ENCODE peak calls at places on chromosomes 3 and 15, in ten cellular contexts. N is cardiac fibroblast, U is GM20000, J is foreskin keratinocyte, P is nephron progenitor cell, H is AG04449, Z is thoracic aorta, X is astrocyte of the spinal cord, W is IMR-90, B is right atrium auricular region. T is an unnamed sample.

GRCh38 chr3:33315826-33316225 is 38.6 kb downstream of the FBXL2 start:
- DNase-seq in N (peak), U (no peak), J (peak), P (no peak), H (no peak), Z (no peak), X (peak), W (peak), B (no peak), T (no peak)

GRCh38 chr15:85607141-85607806 is 187.5 kb downstream of the KLHL25 start:
- DNase-seq in N (no peak), U (no peak), J (no peak), P (no peak), H (no peak), Z (no peak), X (peak), W (peak), B (no peak), T (no peak)

GRCh38 chr3:61736506-61736905 is 175.1 kb downstream of the PTPRG start:
- DNase-seq in N (no peak), U (no peak), J (peak), P (no peak), H (no peak), Z (no peak), X (no peak), W (peak), B (no peak), T (no peak)

GRCh38 chr15:78055923-78056713 is 21.4 kb downstream of the TBC1D2B start:
- DNase-seq in N (no peak), U (no peak), J (peak), P (no peak), H (no peak), Z (no peak), X (no peak), W (no peak), B (no peak), T (no peak)

GRCh38 chr3:121545564-121546455 is at the start of gene POLQ:
- DNase-seq in N (peak), U (peak), J (peak), P (peak), H (peak), Z (peak), X (peak), W (peak), B (peak), T (peak)

GRCh38 chr3:6516143-6516542 is 344.8 kb upstream of the GRM7 start:
- DNase-seq in N (no peak), U (no peak), J (no peak), P (no peak), H (no peak), Z (no peak), X (no peak), W (no peak), B (no peak), T (no peak)

GRCh38 chr15:77060560-77060959 is 10.3 kb downstream of the TSPAN3 start:
- DNase-seq in N (peak), U (no peak), J (no peak), P (no peak), H (no peak), Z (no peak), X (peak), W (peak), B (no peak), T (no peak)

GRCh38 chr15:81160312-81161214 is 26.5 kb downstream of the CFAP161 start:
- DNase-seq in N (peak), U (no peak), J (peak), P (no peak), H (no peak), Z (no peak), X (peak), W (peak), B (peak), T (no peak)

GRCh38 chr3:40043444-40043755 is 234.0 kb downstream of the MYRIP start:
- DNase-seq in N (peak), U (no peak), J (peak), P (no peak), H (no peak), Z (no peak), X (peak), W (no peak), B (no peak), T (no peak)

GRCh38 chr15:36622247-36622795 is 42.9 kb downstream of the CDIN1 start:
- DNase-seq in N (no peak), U (no peak), J (no peak), P (no peak), H (no peak), Z (no peak), X (no peak), W (no peak), B (no peak), T (no peak)

GRCh38 chr3:47365213-47366153 is 15.3 kb upstream of the PTPN23 start:
- DNase-seq in N (peak), U (no peak), J (peak), P (no peak), H (peak), Z (no peak), X (peak), W (peak), B (no peak), T (no peak)

GRCh38 chr3:74273091-74273490 is 341.4 kb downstream of the CNTN3 start:
- DNase-seq in N (peak), U (no peak), J (no peak), P (no peak), H (no peak), Z (no peak), X (no peak), W (peak), B (no peak), T (no peak)

GRCh38 chr15:84817461-84818081 is 415 bp downstream of the ALPK3 start:
- DNase-seq in N (no peak), U (no peak), J (no peak), P (peak), H (no peak), Z (no peak), X (no peak), W (no peak), B (no peak), T (peak)

GRCh38 chr15:99703603-99704443 is 29.4 kb downstream of the LYSMD4 start:
- DNase-seq in N (peak), U (peak), J (peak), P (no peak), H (no peak), Z (no peak), X (peak), W (peak), B (no peak), T (no peak)

GRCh38 chr3:133886031-133886722 is 9.5 kb downstream of the RAB6B start:
- DNase-seq in N (no peak), U (no peak), J (no peak), P (no peak), H (no peak), Z (no peak), X (no peak), W (no peak), B (peak), T (no peak)

GRCh38 chr15:81163961-81164800 is 30.1 kb downstream of the CFAP161 start:
- DNase-seq in N (peak), U (no peak), J (peak), P (no peak), H (peak), Z (no peak), X (peak), W (peak), B (no peak), T (no peak)

GRCh38 chr3:50639055-50639494 is 22.1 kb downstream of the MAPKAPK3 start:
- DNase-seq in N (peak), U (no peak), J (peak), P (no peak), H (no peak), Z (no peak), X (peak), W (peak), B (no peak), T (no peak)

GRCh38 chr15:38864827-38865604 is 300.4 kb upstream of the RASGRP1 start:
- DNase-seq in N (peak), U (no peak), J (no peak), P (no peak), H (peak), Z (no peak), X (peak), W (peak), B (peak), T (no peak)

GRCh38 chr3:194512895-194513601 is 26.2 kb upstream of the ATP13A3 start:
- DNase-seq in N (peak), U (no peak), J (no peak), P (no peak), H (no peak), Z (no peak), X (no peak), W (no peak), B (no peak), T (no peak)

GRCh38 chr15:37134699-37135131 is 34.4 kb upstream of the MEIS2 start:
- DNase-seq in N (peak), U (no peak), J (no peak), P (no peak), H (no peak), Z (no peak), X (peak), W (peak), B (no peak), T (no peak)

GRCh38 chr3:171962137-171962720 is 77.1 kb upstream of the FNDC3B start:
- DNase-seq in N (no peak), U (no peak), J (no peak), P (no peak), H (no peak), Z (no peak), X (no peak), W (no peak), B (no peak), T (no peak)

GRCh38 chr3:112319516-112320276 is 13.3 kb upstream of the CD200 start:
- DNase-seq in N (no peak), U (no peak), J (peak), P (no peak), H (no peak), Z (no peak), X (no peak), W (no peak), B (no peak), T (no peak)

GRCh38 chr3:151328298-151329036 is 882 bp downstream of the P2RY13 start:
- DNase-seq in N (peak), U (no peak), J (no peak), P (no peak), H (no peak), Z (no peak), X (no peak), W (no peak), B (no peak), T (no peak)

GRCh38 chr3:134368751-134369105 is 5.5 kb downstream of the AMOTL2 start:
- DNase-seq in N (no peak), U (no peak), J (no peak), P (no peak), H (no peak), Z (no peak), X (no peak), W (no peak), B (no peak), T (no peak)

GRCh38 chr3:23623841-23624240 is 181.9 kb upstream of the UBE2E1 start:
- DNase-seq in N (peak), U (no peak), J (no peak), P (no peak), H (no peak), Z (no peak), X (peak), W (peak), B (no peak), T (no peak)

GRCh38 chr3:170023165-170023564 is 14.6 kb upstream of the GPR160 start:
- DNase-seq in N (no peak), U (no peak), J (no peak), P (no peak), H (no peak), Z (no peak), X (no peak), W (no peak), B (no peak), T (no peak)

GRCh38 chr15:44193651-44194396 is 1.2 kb downstream of the FRMD5 start:
- DNase-seq in N (peak), U (peak), J (peak), P (peak), H (no peak), Z (no peak), X (peak), W (peak), B (no peak), T (no peak)

GRCh38 chr3:57006048-57006709 is 54.3 kb upstream of the SPATA12 start:
- DNase-seq in N (no peak), U (no peak), J (peak), P (peak), H (no peak), Z (no peak), X (no peak), W (no peak), B (no peak), T (no peak)

GRCh38 chr3:11328196-11328945 is 56.2 kb downstream of the ATG7 start:
- DNase-seq in N (no peak), U (no peak), J (no peak), P (no peak), H (no peak), Z (no peak), X (no peak), W (no peak), B (no peak), T (no peak)

GRCh38 chr3:125129512-125129962 is 73.7 kb upstream of the HEG1 start:
- DNase-seq in N (peak), U (no peak), J (peak), P (no peak), H (peak), Z (peak), X (peak), W (peak), B (no peak), T (no peak)

GRCh38 chr3:158742861-158743260 is 10.6 kb upstream of the RARRES1 start:
- DNase-seq in N (peak), U (no peak), J (no peak), P (no peak), H (no peak), Z (no peak), X (peak), W (peak), B (no peak), T (no peak)

GRCh38 chr3:169846458-169847193 is 23.1 kb downstream of the LRRC31 start:
- DNase-seq in N (peak), U (peak), J (peak), P (no peak), H (no peak), Z (no peak), X (peak), W (peak), B (no peak), T (no peak)

GRCh38 chr3:57026918-57027317 is 33.5 kb upstream of the SPATA12 start:
- DNase-seq in N (peak), U (no peak), J (peak), P (no peak), H (no peak), Z (no peak), X (no peak), W (peak), B (no peak), T (no peak)

GRCh38 chr15:57777034-57777433 is 70.5 kb downstream of the POLR2M start:
- DNase-seq in N (no peak), U (no peak), J (no peak), P (no peak), H (no peak), Z (no peak), X (no peak), W (no peak), B (no peak), T (no peak)

GRCh38 chr3:42855219-42855546 is 20.5 kb downstream of the CYP8B1 start:
- DNase-seq in N (no peak), U (no peak), J (no peak), P (no peak), H (no peak), Z (no peak), X (no peak), W (no peak), B (no peak), T (no peak)

GRCh38 chr3:12413721-12414255 is 70.5 kb upstream of the TSEN2 start:
- DNase-seq in N (no peak), U (no peak), J (no peak), P (no peak), H (no peak), Z (no peak), X (no peak), W (no peak), B (no peak), T (no peak)

DNA sequence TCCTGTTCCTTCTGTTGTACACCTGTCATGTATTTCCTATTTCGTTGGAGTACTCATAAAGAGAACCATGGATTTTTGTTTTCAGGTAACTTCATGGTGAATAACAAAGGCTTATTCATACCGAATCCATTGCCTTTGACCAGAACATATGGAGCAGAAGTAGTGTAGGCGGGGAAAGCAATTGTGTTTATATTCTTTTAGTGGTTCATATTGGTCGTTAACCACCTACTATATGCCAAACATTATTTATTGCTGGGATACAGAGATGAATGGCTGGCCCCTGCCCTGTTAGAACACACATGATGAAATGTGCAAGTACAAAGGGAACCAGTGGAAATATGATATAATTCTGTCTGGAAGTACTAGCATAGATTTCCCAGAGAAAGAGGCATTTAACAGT is 9.8 kb downstream of the RPUSD2 start:
- DNase-seq in N (no peak), U (no peak), J (no peak), P (no peak), H (no peak), Z (no peak), X (no peak), W (no peak), B (no peak), T (no peak)
- TF ChIP-seq CTCF in N (no peak), U (no peak), J (no peak), P (no peak), H (no peak), Z (no peak), X (no peak), W (no peak), B (no peak), T (no peak)

DNA sequence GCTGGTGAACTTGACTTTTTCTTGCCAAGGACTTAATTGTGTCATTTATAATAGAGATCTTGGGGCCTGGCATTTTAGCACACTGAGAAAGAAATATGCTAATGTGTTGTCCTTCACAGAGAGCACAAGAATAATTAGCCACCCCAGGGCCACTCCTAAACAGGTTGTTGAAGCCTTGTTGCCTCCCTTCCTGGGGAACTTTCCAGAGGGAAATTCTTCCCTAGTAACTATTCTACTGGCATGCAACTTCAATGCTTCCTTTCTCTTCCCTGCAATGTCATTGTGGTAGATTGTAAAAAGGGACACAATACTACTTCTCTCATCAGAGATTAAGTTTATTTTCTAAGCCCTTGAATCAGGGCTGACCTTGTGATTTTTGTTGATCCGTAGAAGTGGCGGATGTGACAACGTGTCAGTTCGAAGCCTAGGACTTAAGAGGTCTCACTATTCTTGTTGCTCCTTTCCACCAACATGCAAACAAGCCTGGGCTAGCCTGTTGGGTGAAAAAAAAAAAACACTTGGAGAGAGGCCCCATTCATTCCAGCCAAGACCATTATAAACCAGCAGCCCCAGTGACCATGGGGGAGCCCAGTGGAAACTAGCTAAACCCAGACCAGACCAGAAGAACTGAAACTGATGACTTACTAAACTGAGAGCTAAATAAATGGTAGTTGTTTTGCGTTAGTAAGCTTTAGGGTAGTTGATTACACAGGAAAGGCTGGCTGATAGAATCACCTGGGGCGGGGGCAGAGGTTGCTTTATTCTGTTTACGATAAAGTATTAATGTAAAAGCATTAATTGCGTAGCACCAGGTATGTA is 287.2 kb downstream of the SHQ1 start:
- DNase-seq in N (no peak), U (no peak), J (peak), P (no peak), H (no peak), Z (no peak), X (no peak), W (no peak), B (no peak), T (no peak)
- TF ChIP-seq CTCF in N (no peak), U (no peak), J (no peak), P (no peak), H (no peak), Z (no peak), X (no peak), W (no peak), B (no peak), T (no peak)

GRCh38 chr3:59064276-59064675 is 14.5 kb upstream of the CFAP20DC start:
- DNase-seq in N (no peak), U (no peak), J (no peak), P (no peak), H (no peak), Z (no peak), X (no peak), W (no peak), B (no peak), T (no peak)
- TF ChIP-seq CTCF in N (no peak), U (no peak), J (peak), P (no peak), H (no peak), Z (no peak), X (peak), W (no peak), B (no peak), T (no peak)

GRCh38 chr3:138567403-138567802 is 26.7 kb downstream of the CEP70 start:
- DNase-seq in N (no peak), U (no peak), J (no peak), P (no peak), H (no peak), Z (no peak), X (no peak), W (no peak), B (no peak), T (no peak)
- TF ChIP-seq CTCF in N (no peak), U (no peak), J (peak), P (no peak), H (no peak), Z (no peak), X (no peak), W (no peak), B (no peak), T (peak)

GRCh38 chr3:180624714-180625113 is 22.8 kb downstream of the TTC14 start:
- DNase-seq in N (no peak), U (peak), J (no peak), P (no peak), H (no peak), Z (no peak), X (no peak), W (no peak), B (no peak), T (no peak)

GRCh38 chr3:180631317-180631716 is 29.4 kb downstream of the TTC14 start:
- DNase-seq in N (no peak), U (no peak), J (no peak), P (no peak), H (no peak), Z (no peak), X (no peak), W (no peak), B (no peak), T (no peak)

GRCh38 chr3:180630360-180630759 is 28.4 kb downstream of the TTC14 start:
- DNase-seq in N (no peak), U (no peak), J (peak), P (no peak), H (no peak), Z (no peak), X (no peak), W (no peak), B (no peak), T (no peak)

GRCh38 chr3:180626844-180627243 is 24.9 kb downstream of the TTC14 start:
- DNase-seq in N (no peak), U (peak), J (no peak), P (no peak), H (no peak), Z (no peak), X (no peak), W (no peak), B (no peak), T (no peak)
- TF ChIP-seq CTCF in N (no peak), U (no peak), J (no peak), P (no peak), H (no peak), Z (no peak), X (no peak), W (no peak), B (no peak), T (no peak)

GRCh38 chr15:33309602-33310276 is 1.0 kb upstream of the RYR3 start:
- DNase-seq in N (peak), U (peak), J (peak), P (peak), H (no peak), Z (no peak), X (no peak), W (no peak), B (no peak), T (peak)
- TF ChIP-seq CTCF in N (peak), U (no peak), J (peak), P (peak), H (peak), Z (peak), X (peak), W (no peak), B (no peak), T (peak)

GRCh38 chr3:182682263-182683229 is 110.8 kb upstream of the ATP11B start:
- DNase-seq in N (peak), U (peak), J (no peak), P (peak), H (no peak), Z (no peak), X (peak), W (peak), B (no peak), T (peak)
- TF ChIP-seq CTCF in N (peak), U (peak), J (peak), P (peak), H (peak), Z (peak), X (peak), W (peak), B (no peak), T (peak)

GRCh38 chr3:152937234-152937633 is 102.3 kb downstream of the P2RY1 start:
- DNase-seq in N (peak), U (no peak), J (no peak), P (no peak), H (no peak), Z (no peak), X (no peak), W (no peak), B (no peak), T (no peak)
- TF ChIP-seq CTCF in N (no peak), U (no peak), J (peak), P (no peak), H (no peak), Z (no peak), X (no peak), W (no peak), B (no peak), T (peak)

T was measured in progenitor cell of endocrine pancreas.